ENCODE peak calls at places on chromosomes 13 and 19, in ten cellular contexts. A is ovary, U is neural progenitor cell, C is suprapubic skin, K is pancreas, E is heart left ventricle, Q is endodermal cell, M is Peyer's patch, Y is mesenchymal stem cell, Z is esophagus squamous epithelium. J is an unnamed sample. For H3K4me1, the result is how much of the 10 kb centered on the place peaks cover.

GRCh38 chr13:31175847-31176536 is 14.3 kb upstream of the HSPH1 start:
- DNase-seq in A (no peak), U (no peak), C (no peak), K (no peak), E (no peak), Q (no peak), M (no peak), Y (no peak), Z (no peak), J (no peak)

GRCh38 chr19:44025217-44025936 is at the start of gene ZNF222:
- DNase-seq in A (peak), U (peak), C (peak), K (peak), E (peak), Q (peak), M (peak), Y (peak), Z (peak), J (peak)

GRCh38 chr19:49442354-49442753 is 1.0 kb upstream of the SLC17A7 start:
- DNase-seq in A (no peak), U (peak), C (peak), K (no peak), E (peak), Q (no peak), M (no peak), Y (no peak), Z (no peak), J (peak)

GRCh38 chr13:30727491-30728350 is 7.6 kb upstream of the ALOX5AP start:
- DNase-seq in A (no peak), U (no peak), C (no peak), K (no peak), E (no peak), Q (peak), M (no peak), Y (no peak), Z (no peak), J (no peak)

GRCh38 chr13:64718116-64718515 is 2512.0 kb downstream of the PCDH9 start:
- DNase-seq in A (no peak), U (no peak), C (no peak), K (no peak), E (no peak), Q (no peak), M (no peak), Y (no peak), Z (no peak), J (no peak)

GRCh38 chr13:51739403-51740112 is 64.4 kb downstream of the DHRS12 start:
- DNase-seq in A (peak), U (no peak), C (no peak), K (no peak), E (no peak), Q (no peak), M (no peak), Y (peak), Z (no peak), J (no peak)

GRCh38 chr13:51684076-51684475 is 99.8 kb downstream of the WDFY2 start:
- DNase-seq in A (no peak), U (no peak), C (no peak), K (no peak), E (no peak), Q (no peak), M (no peak), Y (no peak), Z (no peak), J (no peak)

GRCh38 chr19:44254496-44254895 is 5.2 kb upstream of the ZNF233 start:
- DNase-seq in A (no peak), U (no peak), C (no peak), K (no peak), E (no peak), Q (no peak), M (no peak), Y (no peak), Z (no peak), J (no peak)

GRCh38 chr19:41997121-41997850 is 3.3 kb upstream of the ATP1A3 start:
- DNase-seq in A (peak), U (peak), C (no peak), K (peak), E (no peak), Q (peak), M (no peak), Y (peak), Z (no peak), J (peak)

GRCh38 chr13:31947105-31947504 is 84.5 kb upstream of the FRY start:
- DNase-seq in A (no peak), U (peak), C (no peak), K (no peak), E (no peak), Q (no peak), M (no peak), Y (peak), Z (no peak), J (no peak)

GRCh38 chr19:10104665-10105221 is 1.4 kb upstream of the PPAN start:
- DNase-seq in A (no peak), U (no peak), C (no peak), K (no peak), E (no peak), Q (no peak), M (no peak), Y (no peak), Z (no peak), J (no peak)

GRCh38 chr19:29896790-29897189 is 45.2 kb upstream of the URI1 start:
- DNase-seq in A (no peak), U (no peak), C (no peak), K (no peak), E (no peak), Q (no peak), M (no peak), Y (no peak), Z (no peak), J (no peak)

GRCh38 chr13:24741016-24741662 is 22.8 kb upstream of the RNF17 start:
- DNase-seq in A (no peak), U (no peak), C (no peak), K (no peak), E (no peak), Q (peak), M (no peak), Y (no peak), Z (no peak), J (peak)

GRCh38 chr19:2524361-2524839 is 48.5 kb downstream of the GADD45B start:
- DNase-seq in A (no peak), U (no peak), C (no peak), K (no peak), E (no peak), Q (no peak), M (no peak), Y (no peak), Z (no peak), J (no peak)

GRCh38 chr13:71051573-71051972 is 815.4 kb downstream of the DACH1 start:
- DNase-seq in A (no peak), U (no peak), C (no peak), K (no peak), E (no peak), Q (no peak), M (no peak), Y (no peak), Z (no peak), J (no peak)

GRCh38 chr19:3932931-3933810 is at the start of gene NMRK2:
- DNase-seq in A (no peak), U (peak), C (no peak), K (no peak), E (peak), Q (peak), M (no peak), Y (no peak), Z (no peak), J (peak)

GRCh38 chr13:40063278-40063698 is 407.8 kb downstream of the COG6 start:
- DNase-seq in A (no peak), U (no peak), C (no peak), K (peak), E (no peak), Q (no peak), M (no peak), Y (no peak), Z (no peak), J (peak)

GRCh38 chr13:40059540-40060232 is 404.2 kb downstream of the COG6 start:
- DNase-seq in A (no peak), U (no peak), C (no peak), K (peak), E (no peak), Q (no peak), M (no peak), Y (no peak), Z (no peak), J (no peak)

GRCh38 chr13:40058757-40059236 is 403.3 kb downstream of the COG6 start:
- DNase-seq in A (no peak), U (no peak), C (no peak), K (no peak), E (no peak), Q (no peak), M (no peak), Y (peak), Z (no peak), J (no peak)

GRCh38 chr13:40061466-40062450 is 406.3 kb downstream of the COG6 start:
- DNase-seq in A (no peak), U (no peak), C (no peak), K (peak), E (no peak), Q (no peak), M (no peak), Y (no peak), Z (no peak), J (no peak)

DNA sequence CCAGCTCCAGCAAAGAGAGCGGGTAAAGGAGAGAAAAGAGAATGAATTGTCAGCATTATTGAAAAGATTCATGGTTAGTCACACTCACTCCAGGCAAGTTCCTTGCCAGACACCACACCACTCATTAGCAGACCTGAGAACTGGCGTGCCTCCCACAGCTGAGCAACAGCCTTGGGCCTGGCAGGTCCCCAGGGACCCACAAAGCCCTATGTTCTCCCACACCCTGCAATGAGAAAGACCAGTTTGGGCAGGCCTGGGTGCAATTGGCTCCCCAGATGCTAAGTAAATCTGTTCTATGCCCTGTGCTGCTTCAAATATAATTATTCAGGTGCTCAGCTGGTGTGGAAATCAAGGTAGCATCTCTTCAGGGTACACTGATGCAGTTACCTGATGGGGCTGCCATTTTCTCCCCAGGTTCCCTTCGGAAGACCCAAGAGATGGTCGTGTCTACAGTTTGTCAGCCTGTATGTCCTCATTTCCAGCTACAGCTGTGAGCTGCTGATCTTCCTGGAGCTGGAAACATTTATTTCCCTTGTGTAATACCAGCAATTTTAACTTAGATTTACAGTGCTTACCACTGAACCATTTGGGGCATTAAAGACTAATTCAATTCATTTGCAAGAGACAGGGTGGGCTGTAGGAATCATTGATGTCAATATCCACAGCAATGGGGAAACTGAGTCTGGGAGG is 405.0 kb downstream of the COG6 start:
- DNase-seq in A (peak), U (no peak), C (no peak), K (peak), E (no peak), Q (no peak), M (no peak), Y (no peak), Z (no peak), J (peak)
- H3K27ac ChIP-seq in A (no peak), U (no peak), C (peak), K (peak), E (no peak), Q (no peak), M (no peak), Y (no peak), Z (peak), J (no peak)

GRCh38 chr19:5966941-5967340 is 11.0 kb downstream of the RANBP3 start:
- DNase-seq in A (no peak), U (no peak), C (no peak), K (no peak), E (no peak), Q (no peak), M (no peak), Y (no peak), Z (no peak), J (no peak)
- H3K4me1 ChIP-seq in A (under half), U (under half), C (half or more), K (half or more), E (half or more), Q (under half), M (under half), Y (under half), Z (half or more), J (under half)

GRCh38 chr13:98483636-98484288 is 93.1 kb downstream of the STK24 start:
- DNase-seq in A (no peak), U (no peak), C (no peak), K (no peak), E (no peak), Q (no peak), M (no peak), Y (peak), Z (no peak), J (no peak)
- H3K27ac ChIP-seq in A (no peak), U (peak), C (peak), K (peak), E (peak), Q (no peak), M (peak), Y (peak), Z (peak), J (peak)

DNA sequence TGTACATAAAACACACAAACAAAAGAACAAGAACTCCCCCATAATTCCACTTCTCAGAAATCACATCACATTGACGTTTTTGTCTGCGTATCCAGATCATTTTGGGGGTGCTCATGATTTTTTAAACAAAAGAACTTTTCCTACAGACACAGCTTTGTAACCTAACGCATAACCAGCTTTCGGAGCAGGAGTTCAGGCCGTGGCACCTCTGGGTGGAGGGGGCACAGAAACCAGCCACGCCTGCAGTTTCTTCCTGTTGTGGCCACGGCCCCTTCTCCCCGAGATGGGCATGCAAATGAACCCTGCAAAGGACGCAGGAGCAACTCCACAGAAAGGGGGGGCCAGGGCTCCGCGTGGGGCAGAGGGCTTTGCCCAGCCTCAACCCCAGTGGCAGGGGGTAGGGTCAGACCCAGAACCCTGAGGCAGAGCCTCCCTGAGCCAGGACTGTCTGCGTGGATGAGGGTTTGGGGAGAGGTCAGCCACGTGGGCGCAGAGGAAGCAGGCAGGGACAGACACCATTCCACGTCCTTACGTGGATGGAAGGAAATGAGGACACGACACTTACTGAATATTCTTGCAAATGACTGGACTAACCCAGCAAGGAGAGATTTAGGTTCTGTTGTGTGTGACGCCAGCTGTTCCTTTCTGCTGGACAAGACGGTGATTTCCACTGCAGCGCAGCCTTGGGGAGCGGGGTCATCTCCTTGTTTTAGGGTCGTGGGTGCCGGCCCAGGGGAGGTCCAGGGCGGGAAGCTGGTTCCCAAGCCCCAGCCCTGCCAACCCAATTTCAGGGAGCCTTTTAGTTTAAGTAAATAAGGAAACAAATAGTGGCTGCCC is 64.3 kb downstream of the RASA3 start:
- DNase-seq in A (peak), U (no peak), C (no peak), K (no peak), E (no peak), Q (no peak), M (peak), Y (no peak), Z (no peak), J (no peak)
- H3K4me1 ChIP-seq in A (under half), U (under half), C (half or more), K (under half), E (half or more), Q (under half), M (under half), Y (under half), Z (half or more), J (under half)

GRCh38 chr13:33388254-33388998 is 102.9 kb upstream of the STARD13 start:
- DNase-seq in A (no peak), U (no peak), C (no peak), K (no peak), E (no peak), Q (no peak), M (no peak), Y (no peak), Z (no peak), J (no peak)

GRCh38 chr13:33380487-33381079 is 95.0 kb upstream of the STARD13 start:
- DNase-seq in A (no peak), U (no peak), C (no peak), K (no peak), E (no peak), Q (peak), M (no peak), Y (no peak), Z (no peak), J (no peak)

GRCh38 chr13:33381906-33382305 is 96.4 kb upstream of the STARD13 start:
- DNase-seq in A (no peak), U (no peak), C (no peak), K (no peak), E (no peak), Q (no peak), M (no peak), Y (no peak), Z (no peak), J (no peak)

GRCh38 chr13:33379597-33379996 is 94.0 kb upstream of the STARD13 start:
- DNase-seq in A (no peak), U (no peak), C (no peak), K (peak), E (no peak), Q (peak), M (no peak), Y (no peak), Z (no peak), J (no peak)

GRCh38 chr13:33383724-33384577 is 98.4 kb upstream of the STARD13 start:
- DNase-seq in A (no peak), U (no peak), C (no peak), K (peak), E (no peak), Q (no peak), M (no peak), Y (no peak), Z (no peak), J (no peak)
- H3K27ac ChIP-seq in A (no peak), U (no peak), C (no peak), K (peak), E (no peak), Q (no peak), M (no peak), Y (no peak), Z (no peak), J (no peak)

GRCh38 chr13:49536144-49536873 is 40.6 kb downstream of the PHF11 start:
- DNase-seq in A (no peak), U (no peak), C (no peak), K (no peak), E (no peak), Q (no peak), M (no peak), Y (no peak), Z (no peak), J (no peak)
- H3K4me1 ChIP-seq in A (under half), U (under half), C (under half), K (under half), E (under half), Q (under half), M (under half), Y (under half), Z (under half), J (under half)

DNA sequence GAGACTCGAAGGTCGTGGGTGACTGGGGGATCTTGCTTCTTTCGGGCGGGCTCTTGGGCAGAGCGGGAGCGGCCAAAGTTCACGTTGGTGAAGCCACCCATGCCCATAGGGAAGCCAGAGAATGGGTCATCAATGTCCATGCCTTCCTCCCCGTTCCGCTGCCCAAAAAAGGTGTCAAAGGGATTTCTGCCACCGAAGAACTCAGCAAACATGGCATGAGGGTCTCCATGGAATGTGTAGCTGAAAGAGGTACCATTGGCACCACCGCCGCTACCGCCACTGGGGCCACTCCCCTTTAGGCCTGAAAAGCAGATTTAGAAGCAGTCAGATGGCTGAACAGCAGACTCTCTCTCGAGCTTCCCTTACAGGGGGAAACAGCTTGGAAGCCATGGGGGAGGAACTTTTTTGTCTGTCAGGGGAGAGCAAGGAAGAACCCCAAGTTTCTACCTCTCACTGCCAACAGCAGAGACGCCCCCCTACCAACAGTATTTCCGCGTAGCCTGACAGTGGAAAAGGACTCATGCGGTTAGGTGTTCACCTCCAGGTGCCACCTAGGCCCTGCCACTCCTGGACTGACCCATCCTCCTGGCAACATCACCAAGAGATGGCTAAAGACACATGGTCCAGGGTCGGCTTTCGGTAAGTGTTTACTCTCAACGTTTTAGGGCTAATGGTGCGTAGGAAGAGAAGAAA is 1.3 kb downstream of the DNAJB1 start:
- DNase-seq in A (no peak), U (no peak), C (no peak), K (no peak), E (no peak), Q (no peak), M (peak), Y (no peak), Z (no peak), J (no peak)
- H3K27ac ChIP-seq in A (peak), U (no peak), C (peak), K (peak), E (peak), Q (no peak), M (peak), Y (peak), Z (peak), J (no peak)

GRCh38 chr19:13154241-13154778 is 4.1 kb downstream of the IER2 start:
- DNase-seq in A (peak), U (peak), C (peak), K (peak), E (peak), Q (peak), M (peak), Y (peak), Z (peak), J (peak)

GRCh38 chr19:13152356-13152853 is 2.2 kb downstream of the IER2 start:
- DNase-seq in A (no peak), U (peak), C (no peak), K (no peak), E (no peak), Q (no peak), M (no peak), Y (no peak), Z (no peak), J (no peak)

GRCh38 chr19:13154911-13155471 is 4.8 kb downstream of the IER2 start:
- DNase-seq in A (peak), U (peak), C (peak), K (peak), E (peak), Q (peak), M (peak), Y (peak), Z (no peak), J (peak)

GRCh38 chr19:13152854-13153626 is 2.8 kb downstream of the IER2 start:
- DNase-seq in A (peak), U (peak), C (peak), K (peak), E (peak), Q (peak), M (peak), Y (peak), Z (peak), J (peak)

GRCh38 chr19:13153627-13154240 is 3.5 kb downstream of the IER2 start:
- DNase-seq in A (peak), U (no peak), C (no peak), K (peak), E (no peak), Q (no peak), M (no peak), Y (no peak), Z (no peak), J (peak)
- H3K4me1 ChIP-seq in A (under half), U (under half), C (under half), K (under half), E (under half), Q (under half), M (under half), Y (under half), Z (under half), J (under half)